ENCODE peak calls at places on chromosome 7, in nine cellular contexts. One of them, this sample, is unnamed.

GRCh38 chr7:136247211-136247610 is 270.1 kb upstream of the MTPN start:
- DNase-seq in CD4-positive, alpha-beta memory T cell: no peak
- DNase-seq in PC-9: no peak
- DNase-seq in neuronal stem cell: no peak
- DNase-seq in ovary: no peak
- DNase-seq in tibial artery: no peak
- DNase-seq in left lung: no peak
- DNase-seq in neural progenitor cell: no peak
- DNase-seq in Panc1: no peak
- DNase-seq in this sample: no peak

GRCh38 chr7:80740778-80741545 is 102.5 kb downstream of the CD36 start:
- DNase-seq in CD4-positive, alpha-beta memory T cell: no peak
- DNase-seq in PC-9: no peak
- DNase-seq in neuronal stem cell: no peak
- DNase-seq in ovary: no peak
- DNase-seq in tibial artery: no peak
- DNase-seq in left lung: no peak
- DNase-seq in neural progenitor cell: no peak
- DNase-seq in Panc1: no peak
- DNase-seq in this sample: no peak

GRCh38 chr7:80999771-81000170 is 80.9 kb upstream of the SEMA3C start:
- DNase-seq in CD4-positive, alpha-beta memory T cell: no peak
- DNase-seq in PC-9: no peak
- DNase-seq in neuronal stem cell: no peak
- DNase-seq in ovary: no peak
- DNase-seq in tibial artery: no peak
- DNase-seq in left lung: no peak
- DNase-seq in neural progenitor cell: no peak
- DNase-seq in Panc1: no peak
- DNase-seq in this sample: no peak

GRCh38 chr7:92696584-92696983 is 106.4 kb upstream of the FAM133B start:
- DNase-seq in CD4-positive, alpha-beta memory T cell: no peak
- DNase-seq in PC-9: no peak
- DNase-seq in neuronal stem cell: no peak
- DNase-seq in ovary: no peak
- DNase-seq in tibial artery: no peak
- DNase-seq in left lung: no peak
- DNase-seq in neural progenitor cell: no peak
- DNase-seq in Panc1: no peak
- DNase-seq in this sample: no peak

GRCh38 chr7:157253850-157254249 is 83.0 kb upstream of the DNAJB6 start:
- DNase-seq in CD4-positive, alpha-beta memory T cell: no peak
- DNase-seq in PC-9: no peak
- DNase-seq in neuronal stem cell: no peak
- DNase-seq in ovary: no peak
- DNase-seq in tibial artery: no peak
- DNase-seq in left lung: peak; percentile 92
- DNase-seq in neural progenitor cell: no peak
- DNase-seq in Panc1: no peak
- DNase-seq in this sample: no peak

GRCh38 chr7:4072161-4072925 is 609.8 kb upstream of the FOXK1 start:
- DNase-seq in CD4-positive, alpha-beta memory T cell: no peak
- DNase-seq in PC-9: no peak
- DNase-seq in neuronal stem cell: no peak
- DNase-seq in ovary: no peak
- DNase-seq in tibial artery: no peak
- DNase-seq in left lung: no peak
- DNase-seq in neural progenitor cell: no peak
- DNase-seq in Panc1: no peak
- DNase-seq in this sample: no peak

GRCh38 chr7:28140964-28141363 is 39.6 kb downstream of the JAZF1 start:
- DNase-seq in CD4-positive, alpha-beta memory T cell: no peak
- DNase-seq in PC-9: no peak
- DNase-seq in neuronal stem cell: no peak
- DNase-seq in ovary: no peak
- DNase-seq in tibial artery: no peak
- DNase-seq in left lung: no peak
- DNase-seq in neural progenitor cell: no peak
- DNase-seq in Panc1: no peak
- DNase-seq in this sample: no peak

GRCh38 chr7:80298201-80298600 is 163.6 kb downstream of the GNAI1 start:
- DNase-seq in CD4-positive, alpha-beta memory T cell: no peak
- DNase-seq in PC-9: no peak
- DNase-seq in neuronal stem cell: no peak
- DNase-seq in ovary: no peak
- DNase-seq in tibial artery: no peak
- DNase-seq in left lung: no peak
- DNase-seq in neural progenitor cell: no peak
- DNase-seq in Panc1: no peak
- DNase-seq in this sample: no peak

GRCh38 chr7:70782729-70783290 is 349.1 kb upstream of the GALNT17 start:
- DNase-seq in CD4-positive, alpha-beta memory T cell: no peak
- DNase-seq in PC-9: no peak
- DNase-seq in neuronal stem cell: no peak
- DNase-seq in ovary: no peak
- DNase-seq in tibial artery: no peak
- DNase-seq in left lung: no peak
- DNase-seq in neural progenitor cell: no peak
- DNase-seq in Panc1: no peak
- DNase-seq in this sample: no peak

GRCh38 chr7:886626-887487 is 10.5 kb downstream of the GET4 start:
- DNase-seq in CD4-positive, alpha-beta memory T cell: no peak
- DNase-seq in PC-9: no peak
- DNase-seq in neuronal stem cell: no peak
- DNase-seq in ovary: no peak
- DNase-seq in tibial artery: no peak
- DNase-seq in left lung: peak; percentile 72
- DNase-seq in neural progenitor cell: no peak
- DNase-seq in Panc1: no peak
- DNase-seq in this sample: peak; percentile 53
- H3K4me1 ChIP-seq in CD4-positive, alpha-beta memory T cell: peaks cover 6% of the 10 kb centered on the region
- H3K4me1 ChIP-seq in PC-9: no peaks in the 10 kb centered on the region
- H3K4me1 ChIP-seq in neuronal stem cell: peaks cover 1% of the 10 kb centered on the region
- H3K4me1 ChIP-seq in ovary: peaks cover 22% of the 10 kb centered on the region
- H3K4me1 ChIP-seq in tibial artery: peaks cover 20% of the 10 kb centered on the region
- H3K4me1 ChIP-seq in left lung: no peaks in the 10 kb centered on the region
- H3K4me1 ChIP-seq in neural progenitor cell: no peaks in the 10 kb centered on the region
- H3K4me1 ChIP-seq in Panc1: peaks cover 21% of the 10 kb centered on the region
- H3K4me1 ChIP-seq in this sample: peaks cover 24% of the 10 kb centered on the region

GRCh38 chr7:1536105-1536767 is 5.7 kb downstream of the MAFK start:
- DNase-seq in CD4-positive, alpha-beta memory T cell: no peak
- DNase-seq in PC-9: no peak
- DNase-seq in neuronal stem cell: no peak
- DNase-seq in ovary: peak; percentile 44
- DNase-seq in tibial artery: no peak
- DNase-seq in left lung: peak; percentile 64
- DNase-seq in neural progenitor cell: no peak
- DNase-seq in Panc1: no peak
- DNase-seq in this sample: peak; percentile 66
- H3K4me3 ChIP-seq in CD4-positive, alpha-beta memory T cell: no peak overlapping the region
- H3K4me3 ChIP-seq in PC-9: peak overlapping the region; percentile 53
- H3K4me3 ChIP-seq in neuronal stem cell: no peak overlapping the region
- H3K4me3 ChIP-seq in ovary: peak overlapping the region; percentile 45
- H3K4me3 ChIP-seq in tibial artery: peak overlapping the region; percentile 62
- H3K4me3 ChIP-seq in left lung: no peak overlapping the region
- H3K4me3 ChIP-seq in neural progenitor cell: no peak overlapping the region
- H3K4me3 ChIP-seq in Panc1: peak overlapping the region; percentile 70
- H3K4me3 ChIP-seq in this sample: peak overlapping the region; percentile 52

GRCh38 chr7:126447984-126448383 is 804.8 kb downstream of the GRM8 start:
- DNase-seq in CD4-positive, alpha-beta memory T cell: no peak
- DNase-seq in PC-9: no peak
- DNase-seq in neuronal stem cell: no peak
- DNase-seq in ovary: no peak
- DNase-seq in tibial artery: no peak
- DNase-seq in left lung: no peak
- DNase-seq in neural progenitor cell: no peak
- DNase-seq in Panc1: no peak
- DNase-seq in this sample: no peak
- H3K4me1 ChIP-seq in CD4-positive, alpha-beta memory T cell: no peaks in the 10 kb centered on the region
- H3K4me1 ChIP-seq in PC-9: peaks cover 5% of the 10 kb centered on the region
- H3K4me1 ChIP-seq in neuronal stem cell: no peaks in the 10 kb centered on the region
- H3K4me1 ChIP-seq in ovary: no peaks in the 10 kb centered on the region
- H3K4me1 ChIP-seq in tibial artery: no peaks in the 10 kb centered on the region
- H3K4me1 ChIP-seq in left lung: no peaks in the 10 kb centered on the region
- H3K4me1 ChIP-seq in neural progenitor cell: no peaks in the 10 kb centered on the region
- H3K4me1 ChIP-seq in Panc1: no peaks in the 10 kb centered on the region
- H3K4me1 ChIP-seq in this sample: no peaks in the 10 kb centered on the region

GRCh38 chr7:129436335-129436923 is 2.2 kb downstream of the STRIP2 start:
- DNase-seq in CD4-positive, alpha-beta memory T cell: no peak
- DNase-seq in PC-9: no peak
- DNase-seq in neuronal stem cell: no peak
- DNase-seq in ovary: no peak
- DNase-seq in tibial artery: no peak
- DNase-seq in left lung: no peak
- DNase-seq in neural progenitor cell: no peak
- DNase-seq in Panc1: no peak
- DNase-seq in this sample: no peak
- H3K4me3 ChIP-seq in CD4-positive, alpha-beta memory T cell: no peak overlapping the region
- H3K4me3 ChIP-seq in PC-9: peak overlapping the region; percentile 95
- H3K4me3 ChIP-seq in neuronal stem cell: no peak overlapping the region
- H3K4me3 ChIP-seq in ovary: no peak overlapping the region
- H3K4me3 ChIP-seq in tibial artery: no peak overlapping the region
- H3K4me3 ChIP-seq in left lung: no peak overlapping the region
- H3K4me3 ChIP-seq in neural progenitor cell: no peak overlapping the region
- H3K4me3 ChIP-seq in Panc1: no peak overlapping the region
- H3K4me3 ChIP-seq in this sample: no peak overlapping the region

GRCh38 chr7:44096326-44096881 is 7.7 kb upstream of the AEBP1 start:
- DNase-seq in CD4-positive, alpha-beta memory T cell: no peak
- DNase-seq in PC-9: no peak
- DNase-seq in neuronal stem cell: no peak
- DNase-seq in ovary: no peak
- DNase-seq in tibial artery: no peak
- DNase-seq in left lung: peak; percentile 60
- DNase-seq in neural progenitor cell: no peak
- DNase-seq in Panc1: no peak
- DNase-seq in this sample: no peak

GRCh38 chr7:44095781-44096180 is 8.4 kb upstream of the AEBP1 start:
- DNase-seq in CD4-positive, alpha-beta memory T cell: no peak
- DNase-seq in PC-9: no peak
- DNase-seq in neuronal stem cell: no peak
- DNase-seq in ovary: no peak
- DNase-seq in tibial artery: no peak
- DNase-seq in left lung: peak; percentile 51
- DNase-seq in neural progenitor cell: no peak
- DNase-seq in Panc1: no peak
- DNase-seq in this sample: no peak

GRCh38 chr7:44093102-44093641 is 10.8 kb upstream of the POLM start:
- DNase-seq in CD4-positive, alpha-beta memory T cell: no peak
- DNase-seq in PC-9: no peak
- DNase-seq in neuronal stem cell: no peak
- DNase-seq in ovary: no peak
- DNase-seq in tibial artery: no peak
- DNase-seq in left lung: no peak
- DNase-seq in neural progenitor cell: no peak
- DNase-seq in Panc1: no peak
- DNase-seq in this sample: no peak

GRCh38 chr7:44094796-44095592 is 9.2 kb upstream of the AEBP1 start:
- DNase-seq in CD4-positive, alpha-beta memory T cell: no peak
- DNase-seq in PC-9: no peak
- DNase-seq in neuronal stem cell: no peak
- DNase-seq in ovary: no peak
- DNase-seq in tibial artery: no peak
- DNase-seq in left lung: peak; percentile 2
- DNase-seq in neural progenitor cell: no peak
- DNase-seq in Panc1: no peak
- DNase-seq in this sample: no peak

DNA sequence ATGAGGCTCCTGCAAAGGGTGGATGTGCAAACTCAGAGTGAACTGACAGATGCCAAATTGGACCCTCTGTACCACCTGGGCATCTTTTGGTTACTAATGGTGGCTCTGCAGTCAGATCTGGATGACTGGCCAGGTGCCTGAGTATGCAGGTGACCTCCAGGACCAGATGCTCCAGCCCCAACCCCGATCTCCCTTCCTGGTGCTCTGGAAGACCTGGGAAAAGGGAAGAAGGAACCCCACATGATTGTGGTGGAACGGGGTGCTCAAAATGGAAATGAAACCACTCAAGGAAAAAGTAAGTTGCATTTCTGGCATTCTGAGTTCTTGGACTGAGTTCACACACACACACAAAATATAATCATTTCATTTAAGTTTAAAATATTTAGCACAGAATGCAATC is 9.8 kb upstream of the AEBP1 start:
- DNase-seq in CD4-positive, alpha-beta memory T cell: no peak
- DNase-seq in PC-9: no peak
- DNase-seq in neuronal stem cell: no peak
- DNase-seq in ovary: no peak
- DNase-seq in tibial artery: no peak
- DNase-seq in left lung: no peak
- DNase-seq in neural progenitor cell: no peak
- DNase-seq in Panc1: no peak
- DNase-seq in this sample: no peak
- H3K4me1 ChIP-seq in CD4-positive, alpha-beta memory T cell: no peaks in the 10 kb centered on the region
- H3K4me1 ChIP-seq in PC-9: peaks cover 2% of the 10 kb centered on the region
- H3K4me1 ChIP-seq in neuronal stem cell: no peaks in the 10 kb centered on the region
- H3K4me1 ChIP-seq in ovary: peaks cover 18% of the 10 kb centered on the region
- H3K4me1 ChIP-seq in tibial artery: peaks cover 74% of the 10 kb centered on the region
- H3K4me1 ChIP-seq in left lung: peaks cover 4% of the 10 kb centered on the region
- H3K4me1 ChIP-seq in neural progenitor cell: no peaks in the 10 kb centered on the region
- H3K4me1 ChIP-seq in Panc1: peaks cover 4% of the 10 kb centered on the region
- H3K4me1 ChIP-seq in this sample: no peaks in the 10 kb centered on the region

This sample was measured in sigmoid colon.